ENCODE peak calls at places on chromosomes 5 and 9, in four cellular contexts. R is activated T-helper 1 cell treated with Interleukin-2 at 50 U/mL for 16 hours; F is LNCaP clone FGC; C is activated CD8-positive, alpha-beta memory T cell treated with anti-CD3 and anti-CD28 coated beads for 24 hours. J is an unnamed sample.

GRCh38 chr9:28234899-28235277 is 661.6 kb upstream of the C9orf72 start:
- DNase-seq in R (no peak), F (no peak), C (no peak), J (no peak)

GRCh38 chr9:115058684-115059315 is 59.2 kb downstream of the TNC start:
- DNase-seq in R (no peak), F (no peak), C (no peak), J (no peak)

GRCh38 chr5:76402251-76402879 is 720 bp upstream of the IQGAP2 start:
- DNase-seq in R (peak; percentile 64), F (no peak), C (peak; percentile 86), J (no peak)

GRCh38 chr5:75566710-75567309 is 44.4 kb upstream of the ANKDD1B start:
- DNase-seq in R (no peak), F (peak; percentile 17), C (peak; percentile 77), J (no peak)

GRCh38 chr5:129652353-129653138 is 95.3 kb upstream of the MINAR2 start:
- DNase-seq in R (no peak), F (no peak), C (no peak), J (no peak)

GRCh38 chr9:124478014-124478753 is 27.9 kb downstream of the ADGRD2 start:
- DNase-seq in R (no peak), F (no peak), C (no peak), J (no peak)

GRCh38 chr9:86098793-86099694 is at the start of gene GOLM1:
- DNase-seq in R (no peak), F (no peak), C (peak; percentile 73), J (no peak)

GRCh38 chr9:6433405-6433804 is 20.4 kb downstream of the UHRF2 start:
- DNase-seq in R (no peak), F (no peak), C (no peak), J (no peak)

GRCh38 chr5:145365464-145365863 is 469.7 kb downstream of the PRELID2 start:
- DNase-seq in R (no peak), F (no peak), C (no peak), J (no peak)

GRCh38 chr5:1514027-1514818 is 9.5 kb downstream of the LPCAT1 start:
- DNase-seq in R (no peak), F (no peak), C (peak; percentile 45), J (no peak)

GRCh38 chr5:111953351-111954127 is 196.5 kb upstream of the NREP start:
- DNase-seq in R (no peak), F (no peak), C (no peak), J (no peak)

GRCh38 chr9:108802967-108803366 is 52.8 kb downstream of the ACTL7B start:
- DNase-seq in R (no peak), F (no peak), C (no peak), J (no peak)

GRCh38 chr5:77239126-77239741 is 28.8 kb downstream of the PDE8B start:
- DNase-seq in R (no peak), F (no peak), C (no peak), J (no peak)

GRCh38 chr9:83622814-83623633 is at the start of gene IDNK:
- DNase-seq in R (peak; percentile 52), F (no peak), C (peak; percentile 87), J (peak; percentile 40)

GRCh38 chr5:150662731-150663516 is 1.9 kb downstream of the MYOZ3 start:
- DNase-seq in R (no peak), F (no peak), C (no peak), J (no peak)

GRCh38 chr5:156482816-156483215 is 155.9 kb downstream of the SGCD start:
- DNase-seq in R (no peak), F (no peak), C (no peak), J (no peak)